ENCODE peak calls at places on chromosomes 5 and 9, in seven cellular contexts. L is neural progenitor cell, R is lower lobe of right lung, S is cardiac muscle cell, V is PC-9, P is WTC11, Q is neural crest cell. X is an unnamed sample.

GRCh38 chr9:129064499-129064908 is 16.4 kb upstream of the DOLPP1 start:
- DNase-seq in L (no peak), R (no peak), S (no peak), V (no peak), P (no peak), Q (no peak), X (no peak)

GRCh38 chr5:130545291-130545690 is 619.8 kb downstream of the HINT1 start:
- DNase-seq in L (no peak), R (no peak), S (no peak), V (peak; percentile 74), P (no peak), Q (no peak), X (no peak)

GRCh38 chr5:10987881-10988504 is 227.0 kb upstream of the DAP start:
- DNase-seq in L (peak; percentile 84), R (peak; percentile 75), S (peak; percentile 87), V (no peak), P (peak; percentile 94), Q (peak; percentile 78), X (peak; percentile 32)

GRCh38 chr5:172410160-172410559 is 44.2 kb downstream of the SH3PXD2B start:
- DNase-seq in L (no peak), R (no peak), S (no peak), V (peak; percentile 98), P (no peak), Q (no peak), X (no peak)

GRCh38 chr5:126961702-126962101 is 68.7 kb downstream of the MARCHF3 start:
- DNase-seq in L (no peak), R (no peak), S (no peak), V (peak; percentile 93), P (no peak), Q (no peak), X (no peak)

GRCh38 chr5:143404416-143405062 is 1.1 kb upstream of the NR3C1 start:
- DNase-seq in L (peak; percentile 41), R (peak; percentile 86), S (peak; percentile 66), V (peak; percentile 62), P (peak; percentile 59), Q (peak; percentile 18), X (peak; percentile 14)

GRCh38 chr5:176731506-176732192 is 78.7 kb upstream of the UNC5A start:
- DNase-seq in L (no peak), R (no peak), S (no peak), V (no peak), P (peak; percentile 6), Q (no peak), X (no peak)

GRCh38 chr9:120438111-120438510 is 141.9 kb downstream of the CDK5RAP2 start:
- DNase-seq in L (no peak), R (no peak), S (no peak), V (no peak), P (no peak), Q (no peak), X (no peak)

GRCh38 chr5:171825046-171825445 is 39.4 kb downstream of the SMIM23 start:
- DNase-seq in L (no peak), R (no peak), S (no peak), V (no peak), P (no peak), Q (no peak), X (no peak)

GRCh38 chr9:27645166-27645840 is 72.0 kb upstream of the C9orf72 start:
- DNase-seq in L (peak; percentile 49), R (no peak), S (no peak), V (no peak), P (no peak), Q (no peak), X (no peak)

GRCh38 chr5:124034963-124035362 is 523.0 kb downstream of the CSNK1G3 start:
- DNase-seq in L (no peak), R (no peak), S (no peak), V (no peak), P (no peak), Q (no peak), X (no peak)

GRCh38 chr5:1251678-1252580 is 26.7 kb downstream of the SLC6A18 start:
- DNase-seq in L (no peak), R (no peak), S (no peak), V (no peak), P (no peak), Q (no peak), X (peak; percentile 97)

GRCh38 chr5:141875022-141875740 is 3.0 kb downstream of the PCDH1 start:
- DNase-seq in L (peak; percentile 49), R (no peak), S (no peak), V (no peak), P (no peak), Q (no peak), X (no peak)

GRCh38 chr9:22813520-22813919 is 366.9 kb downstream of the DMRTA1 start:
- DNase-seq in L (peak; percentile 53), R (no peak), S (peak; percentile 41), V (no peak), P (no peak), Q (no peak), X (no peak)

GRCh38 chr9:84669293-84670105 is at the start of gene NTRK2:
- DNase-seq in L (peak; percentile 69), R (no peak), S (peak; percentile 58), V (no peak), P (peak; percentile 54), Q (peak; percentile 40), X (no peak)

GRCh38 chr5:55306641-55307382 is 682 bp downstream of the DHX29 start:
- DNase-seq in L (no peak), R (no peak), S (peak; percentile 12), V (no peak), P (no peak), Q (no peak), X (no peak)

GRCh38 chr5:42949348-42950090 is 90.6 kb downstream of the ANXA2R start:
- DNase-seq in L (no peak), R (peak; percentile 82), S (no peak), V (no peak), P (no peak), Q (no peak), X (peak; percentile 30)

GRCh38 chr9:3528466-3528865 is 2.7 kb upstream of the RFX3 start:
- DNase-seq in L (no peak), R (no peak), S (no peak), V (no peak), P (no peak), Q (no peak), X (no peak)

GRCh38 chr5:94945656-94946055 is 327.2 kb downstream of the SLF1 start:
- DNase-seq in L (no peak), R (peak; percentile 78), S (no peak), V (no peak), P (no peak), Q (no peak), X (no peak)

GRCh38 chr5:139789116-139789844 is 6.3 kb upstream of the PSD2 start:
- DNase-seq in L (no peak), R (no peak), S (no peak), V (no peak), P (no peak), Q (no peak), X (no peak)

GRCh38 chr9:33861917-33862453 is 45.0 kb downstream of the UBE2R2 start:
- DNase-seq in L (no peak), R (no peak), S (no peak), V (no peak), P (no peak), Q (no peak), X (no peak)

GRCh38 chr9:33856247-33856646 is 39.3 kb downstream of the UBE2R2 start:
- DNase-seq in L (no peak), R (no peak), S (no peak), V (no peak), P (no peak), Q (no peak), X (no peak)

GRCh38 chr9:33858346-33858869 is 41.4 kb downstream of the UBE2R2 start:
- DNase-seq in L (no peak), R (no peak), S (no peak), V (no peak), P (no peak), Q (no peak), X (no peak)

GRCh38 chr9:33860200-33860871 is 43.4 kb downstream of the UBE2R2 start:
- DNase-seq in L (no peak), R (no peak), S (no peak), V (no peak), P (no peak), Q (no peak), X (no peak)
- TF ChIP-seq CTCF in L (no peak), R (no peak), S (no peak), V (no peak), P (no peak), Q (peak; percentile 42), X (no peak)

DNA sequence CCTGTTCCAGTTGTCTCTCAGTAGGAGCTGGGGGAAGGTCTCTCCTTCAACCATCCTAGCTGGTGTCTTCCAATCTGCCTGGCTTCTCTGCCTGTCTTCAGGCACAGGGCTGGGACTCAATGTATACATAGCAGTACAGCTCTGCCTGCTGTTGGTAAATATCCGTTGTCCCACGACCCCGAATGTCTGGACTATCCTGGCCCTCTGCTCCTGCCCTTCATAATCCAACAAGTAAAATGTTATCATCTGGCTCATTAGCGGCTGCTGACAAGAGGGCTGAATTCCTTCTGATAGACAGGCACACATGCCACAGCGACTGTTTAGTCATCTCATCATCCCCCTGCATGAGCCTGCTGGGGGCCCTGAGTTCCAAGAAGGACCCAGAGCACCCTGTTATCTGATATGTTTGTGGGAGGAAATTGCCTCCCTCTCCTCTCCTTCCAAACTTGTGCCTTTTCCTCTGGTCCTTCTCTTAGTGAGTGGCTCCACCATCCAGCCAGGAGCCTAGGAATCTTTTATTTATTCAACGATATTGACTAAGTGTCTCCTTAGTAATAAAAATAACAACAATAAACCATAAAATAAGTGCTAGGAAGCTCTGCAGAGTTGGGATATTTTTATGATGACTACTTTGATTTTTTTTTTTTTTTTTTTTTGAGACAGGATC is 29.5 kb upstream of the TGFBR1 start:
- DNase-seq in L (no peak), R (no peak), S (no peak), V (peak; percentile 48), P (no peak), Q (no peak), X (no peak)
- TF ChIP-seq CTCF in L (no peak), R (no peak), S (no peak), V (no peak), P (no peak), Q (no peak), X (no peak)

GRCh38 chr9:113857875-113858274 is 18.2 kb upstream of the ZNF618 start:
- DNase-seq in L (peak; percentile 40), R (peak; percentile 54), S (no peak), V (no peak), P (no peak), Q (no peak), X (no peak)
- TF ChIP-seq CTCF in L (no peak), R (no peak), S (no peak), V (no peak), P (no peak), Q (no peak), X (no peak)

DNA sequence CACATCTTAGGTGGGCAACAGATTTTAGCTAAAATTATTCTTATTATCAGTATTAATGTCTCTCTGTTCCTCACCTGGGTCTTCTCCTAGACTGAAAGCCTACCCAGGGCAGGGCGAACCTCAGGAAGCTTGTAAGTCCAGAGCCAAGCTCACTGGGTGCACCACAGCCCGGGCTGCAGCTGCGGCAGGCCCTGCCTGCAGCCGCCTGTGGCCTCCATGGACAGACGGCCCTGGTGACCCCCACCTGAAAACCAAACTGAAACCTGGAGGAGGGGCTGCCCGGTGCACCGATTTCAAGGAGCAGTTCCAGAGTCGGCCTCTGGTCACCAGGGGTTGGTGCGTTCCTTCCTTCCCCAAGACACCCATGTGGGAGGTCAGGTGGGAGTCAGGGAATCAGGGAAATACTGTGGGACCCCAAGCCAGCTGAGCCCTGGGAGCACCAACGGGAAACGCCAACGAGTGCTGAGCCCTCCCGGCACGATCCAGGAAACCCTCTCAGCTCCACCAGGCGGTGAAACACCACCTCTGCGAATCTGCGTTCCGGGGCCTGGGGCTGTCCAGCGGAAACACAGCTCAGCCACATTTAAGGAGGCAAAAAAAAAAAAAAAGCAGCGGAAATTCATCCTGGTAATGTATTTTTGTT is 68.6 kb upstream of the PPP1R26 start:
- DNase-seq in L (peak; percentile 21), R (no peak), S (no peak), V (no peak), P (peak; percentile 36), Q (no peak), X (no peak)
- TF ChIP-seq CTCF in L (peak; percentile 17), R (no peak), S (no peak), V (no peak), P (no peak), Q (no peak), X (no peak)